ENCODE peak calls at places on chromosome 15, in four cellular contexts. One of them, this sample, is unnamed.

GRCh38 chr15:58643996-58644395 is 105.5 kb downstream of the ADAM10 start:
- DNase-seq in NCI-H1436: no peak
- DNase-seq in AG09309: no peak
- DNase-seq in NCI-H460: no peak
- DNase-seq in this sample: no peak

GRCh38 chr15:44394062-44394461 is 33.4 kb upstream of the CTDSPL2 start:
- DNase-seq in NCI-H1436: no peak
- DNase-seq in NCI-H460: no peak
- DNase-seq in AG09309: no peak
- DNase-seq in this sample: no peak

GRCh38 chr15:57554063-57554820 is 37.5 kb upstream of the MYZAP start:
- DNase-seq in NCI-H1436: no peak
- DNase-seq in AG09309: no peak
- DNase-seq in NCI-H460: no peak
- DNase-seq in this sample: no peak

GRCh38 chr15:66145242-66146182 is 108.0 kb downstream of the MEGF11 start:
- DNase-seq in NCI-H460: no peak
- DNase-seq in NCI-H1436: peak
- DNase-seq in AG09309: no peak
- DNase-seq in this sample: no peak

GRCh38 chr15:53203454-53203853 is 413.3 kb upstream of the ONECUT1 start:
- DNase-seq in NCI-H460: no peak
- DNase-seq in AG09309: no peak
- DNase-seq in NCI-H1436: no peak
- DNase-seq in this sample: no peak

GRCh38 chr15:86247249-86247955 is 167.7 kb downstream of the AGBL1 start:
- DNase-seq in NCI-H1436: no peak
- DNase-seq in AG09309: no peak
- DNase-seq in NCI-H460: no peak
- DNase-seq in this sample: no peak

GRCh38 chr15:75647370-75648155 is at the start of gene SNX33:
- DNase-seq in NCI-H460: peak
- DNase-seq in AG09309: no peak
- DNase-seq in NCI-H1436: peak
- DNase-seq in this sample: no peak

GRCh38 chr15:34896183-34896582 is 73.4 kb downstream of the AQR start:
- DNase-seq in NCI-H1436: no peak
- DNase-seq in NCI-H460: no peak
- DNase-seq in AG09309: no peak
- DNase-seq in this sample: no peak

GRCh38 chr15:50685976-50686467 is 575 bp downstream of the TRPM7 start:
- DNase-seq in NCI-H460: no peak
- DNase-seq in NCI-H1436: peak
- DNase-seq in AG09309: no peak
- DNase-seq in this sample: no peak

GRCh38 chr15:93121089-93121488 is 32.1 kb upstream of the RGMA start:
- DNase-seq in AG09309: no peak
- DNase-seq in NCI-H460: no peak
- DNase-seq in NCI-H1436: no peak
- DNase-seq in this sample: no peak

GRCh38 chr15:29675791-29676301 is 146.4 kb downstream of the TJP1 start:
- DNase-seq in AG09309: no peak
- DNase-seq in NCI-H460: no peak
- DNase-seq in NCI-H1436: no peak
- DNase-seq in this sample: no peak

GRCh38 chr15:59892995-59893394 is 111.1 kb upstream of the FOXB1 start:
- DNase-seq in NCI-H460: peak
- DNase-seq in NCI-H1436: no peak
- DNase-seq in AG09309: no peak
- DNase-seq in this sample: no peak

GRCh38 chr15:57957113-57957512 is 108.4 kb downstream of the ALDH1A2 start:
- DNase-seq in NCI-H460: no peak
- DNase-seq in AG09309: no peak
- DNase-seq in NCI-H1436: no peak
- DNase-seq in this sample: no peak

GRCh38 chr15:52764731-52765130 is 25.4 kb downstream of the ONECUT1 start:
- DNase-seq in NCI-H460: no peak
- DNase-seq in NCI-H1436: no peak
- DNase-seq in AG09309: no peak
- DNase-seq in this sample: no peak

GRCh38 chr15:98150084-98150483 is 189.6 kb downstream of the ARRDC4 start:
- DNase-seq in NCI-H460: no peak
- DNase-seq in AG09309: no peak
- DNase-seq in NCI-H1436: no peak
- DNase-seq in this sample: no peak

GRCh38 chr15:99472416-99473145 is 93.2 kb upstream of the MEF2A start:
- DNase-seq in NCI-H1436: no peak
- DNase-seq in AG09309: no peak
- DNase-seq in NCI-H460: no peak
- DNase-seq in this sample: no peak

GRCh38 chr15:89352476-89352875 is 17.9 kb upstream of the POLG start:
- DNase-seq in NCI-H460: no peak
- DNase-seq in AG09309: no peak
- DNase-seq in NCI-H1436: no peak
- DNase-seq in this sample: no peak

GRCh38 chr15:64461577-64462162 is 1.3 kb downstream of the ZNF609 start:
- DNase-seq in NCI-H460: no peak
- DNase-seq in NCI-H1436: peak
- DNase-seq in AG09309: no peak
- DNase-seq in this sample: no peak

GRCh38 chr15:101808201-101808600 is 3.8 kb upstream of the OR4F15 start:
- DNase-seq in NCI-H1436: no peak
- DNase-seq in NCI-H460: no peak
- DNase-seq in AG09309: peak
- DNase-seq in this sample: no peak

GRCh38 chr15:89450076-89451006 is 46.0 kb downstream of the RHCG start:
- DNase-seq in AG09309: no peak
- DNase-seq in NCI-H460: no peak
- DNase-seq in NCI-H1436: no peak
- DNase-seq in this sample: no peak

GRCh38 chr15:74384566-74385441 is 17.4 kb upstream of the CYP11A1 start:
- DNase-seq in AG09309: no peak
- DNase-seq in NCI-H460: no peak
- DNase-seq in NCI-H1436: no peak
- DNase-seq in this sample: no peak

GRCh38 chr15:23857028-23857641 is 170.0 kb upstream of the NDN start:
- DNase-seq in AG09309: no peak
- DNase-seq in NCI-H460: no peak
- DNase-seq in NCI-H1436: peak
- DNase-seq in this sample: no peak

GRCh38 chr15:31262901-31263671 is 63.5 kb upstream of the KLF13 start:
- DNase-seq in NCI-H1436: no peak
- DNase-seq in NCI-H460: no peak
- DNase-seq in AG09309: peak
- DNase-seq in this sample: no peak

GRCh38 chr15:98942966-98943584 is 64.5 kb downstream of the PGPEP1L start:
- DNase-seq in NCI-H1436: no peak
- DNase-seq in NCI-H460: no peak
- DNase-seq in AG09309: no peak
- DNase-seq in this sample: no peak

GRCh38 chr15:28124841-28125240 is 25.7 kb upstream of the OCA2 start:
- DNase-seq in NCI-H460: no peak
- DNase-seq in AG09309: no peak
- DNase-seq in NCI-H1436: no peak
- DNase-seq in this sample: no peak

GRCh38 chr15:79067434-79067833 is 23.1 kb downstream of the RASGRF1 start:
- DNase-seq in NCI-H460: no peak
- DNase-seq in NCI-H1436: no peak
- DNase-seq in AG09309: no peak
- DNase-seq in this sample: no peak

GRCh38 chr15:99985878-99986277 is 252.6 kb upstream of the LYSMD4 start:
- DNase-seq in AG09309: no peak
- DNase-seq in NCI-H460: no peak
- DNase-seq in NCI-H1436: no peak
- DNase-seq in this sample: no peak

GRCh38 chr15:85624241-85624855 is 170.4 kb downstream of the KLHL25 start:
- DNase-seq in NCI-H460: no peak
- DNase-seq in AG09309: no peak
- DNase-seq in NCI-H1436: no peak
- DNase-seq in this sample: no peak

GRCh38 chr15:31214864-31215489 is 111.7 kb upstream of the KLF13 start:
- DNase-seq in NCI-H1436: no peak
- DNase-seq in NCI-H460: no peak
- DNase-seq in AG09309: no peak
- DNase-seq in this sample: no peak

GRCh38 chr15:33866101-33866737 is 102.1 kb upstream of the CHRM5 start:
- DNase-seq in AG09309: no peak
- DNase-seq in NCI-H1436: no peak
- DNase-seq in NCI-H460: no peak
- DNase-seq in this sample: no peak

GRCh38 chr15:69074011-69074842 is 59.7 kb downstream of the NOX5 start:
- DNase-seq in NCI-H1436: peak
- DNase-seq in NCI-H460: peak
- DNase-seq in AG09309: no peak
- DNase-seq in this sample: peak

GRCh38 chr15:43250785-43251184 is 15.9 kb downstream of the TGM5 start:
- DNase-seq in AG09309: no peak
- DNase-seq in NCI-H460: no peak
- DNase-seq in NCI-H1436: no peak
- DNase-seq in this sample: no peak

GRCh38 chr15:33149919-33150318 is 44.6 kb downstream of the FMN1 start:
- DNase-seq in NCI-H460: no peak
- DNase-seq in AG09309: peak
- DNase-seq in NCI-H1436: no peak
- DNase-seq in this sample: no peak